ENCODE peak calls at places on chromosomes 6 and 20, in seven cellular contexts. N is HCT116, P is HepG2, E is GM12878, J is SK-N-SH, R is H1, L is K562. Z is an unnamed sample.

GRCh38 chr20:64070244-64070993 is 7.4 kb downstream of the TCEA2 start:
- DNase-seq in P (no peak), J (no peak), L (no peak), E (no peak), R (no peak), N (no peak), Z (no peak)

GRCh38 chr20:63536241-63536977 is 767 bp downstream of the PTK6 start:
- DNase-seq in L (no peak), P (no peak), R (no peak), J (peak; percentile 92), N (no peak), E (no peak), Z (no peak)

GRCh38 chr6:15595461-15596173 is 67.2 kb downstream of the DTNBP1 start:
- DNase-seq in P (no peak), E (no peak), J (no peak), L (no peak), N (no peak), R (no peak), Z (no peak)

GRCh38 chr6:37171141-37171969 is 1.4 kb downstream of the PIM1 start:
- DNase-seq in R (no peak), P (no peak), N (no peak), L (peak; percentile 73), J (peak; percentile 46), E (no peak), Z (no peak)

GRCh38 chr6:100378576-100378975 is 86.1 kb downstream of the SIM1 start:
- DNase-seq in R (no peak), N (no peak), E (no peak), P (no peak), L (no peak), J (no peak), Z (no peak)

GRCh38 chr6:143744593-143745151 is 66.9 kb downstream of the PHACTR2 start:
- DNase-seq in N (peak; percentile 10), E (no peak), R (no peak), J (no peak), L (no peak), P (peak; percentile 85), Z (no peak)

GRCh38 chr6:78615430-78615904 is 251.9 kb upstream of the IRAK1BP1 start:
- DNase-seq in R (no peak), P (no peak), E (peak; percentile 33), J (no peak), L (no peak), N (no peak), Z (no peak)

GRCh38 chr6:154478691-154479090 is 31.8 kb downstream of the CNKSR3 start:
- DNase-seq in R (no peak), P (no peak), J (no peak), N (no peak), E (no peak), L (no peak), Z (no peak)

GRCh38 chr20:2619337-2619736 is 33.1 kb upstream of the NOP56 start:
- DNase-seq in R (no peak), L (no peak), J (no peak), E (no peak), N (no peak), P (no peak), Z (no peak)

GRCh38 chr20:57618091-57618765 is 2.0 kb downstream of the ZBP1 start:
- DNase-seq in E (no peak), J (no peak), L (no peak), P (no peak), N (peak; percentile 57), R (no peak), Z (no peak)

GRCh38 chr6:154371337-154371736 is 14.7 kb upstream of the IPCEF1 start:
- DNase-seq in L (no peak), J (no peak), P (no peak), R (no peak), N (no peak), E (no peak), Z (no peak)

GRCh38 chr6:125004198-125004597 is 42.0 kb downstream of the RNF217 start:
- DNase-seq in L (peak; percentile 77), R (no peak), J (no peak), E (no peak), N (no peak), P (no peak), Z (no peak)

GRCh38 chr6:34146021-34146782 is at the start of gene GRM4:
- DNase-seq in P (no peak), R (no peak), J (no peak), L (no peak), N (no peak), E (no peak), Z (no peak)

GRCh38 chr6:34143884-34144580 is 1.9 kb downstream of the GRM4 start:
- DNase-seq in L (peak; percentile 75), P (peak; percentile 24), N (no peak), E (no peak), R (no peak), J (peak; percentile 85), Z (peak; percentile 72)

GRCh38 chr6:34143196-34143883 is 2.5 kb downstream of the GRM4 start:
- DNase-seq in E (no peak), R (no peak), P (no peak), L (no peak), J (no peak), N (no peak), Z (no peak)

GRCh38 chr6:34145161-34146020 is 496 bp downstream of the GRM4 start:
- DNase-seq in R (no peak), N (no peak), L (peak; percentile 21), J (peak; percentile 78), P (no peak), E (no peak), Z (no peak)

GRCh38 chr6:34144581-34145160 is 1.2 kb downstream of the GRM4 start:
- DNase-seq in J (no peak), E (no peak), P (no peak), L (no peak), N (no peak), R (no peak), Z (no peak)
- H3K4me3 ChIP-seq in J (peak overlapping the region; percentile 42), E (no peak overlapping the region), P (peak overlapping the region; percentile 49), L (no peak overlapping the region), N (peak overlapping the region; percentile 13), R (peak overlapping the region; percentile 66), Z (peak overlapping the region; percentile 65)

GRCh38 chr6:83432626-83433025 is 1.8 kb upstream of the ME1 start:
- DNase-seq in P (no peak), R (no peak), E (no peak), J (no peak), N (no peak), L (no peak), Z (no peak)

GRCh38 chr6:83429269-83429668 is 1.6 kb downstream of the ME1 start:
- DNase-seq in J (no peak), R (no peak), E (no peak), L (no peak), N (no peak), P (no peak), Z (no peak)

GRCh38 chr6:83431545-83432165 is 804 bp upstream of the ME1 start:
- DNase-seq in J (no peak), L (peak; percentile 50), P (no peak), R (no peak), N (peak; percentile 44), E (no peak), Z (no peak)

GRCh38 chr6:83429857-83430605 is 820 bp downstream of the ME1 start:
- DNase-seq in J (peak; percentile 50), L (peak; percentile 58), N (peak; percentile 46), P (no peak), R (no peak), E (no peak), Z (no peak)

DNA sequence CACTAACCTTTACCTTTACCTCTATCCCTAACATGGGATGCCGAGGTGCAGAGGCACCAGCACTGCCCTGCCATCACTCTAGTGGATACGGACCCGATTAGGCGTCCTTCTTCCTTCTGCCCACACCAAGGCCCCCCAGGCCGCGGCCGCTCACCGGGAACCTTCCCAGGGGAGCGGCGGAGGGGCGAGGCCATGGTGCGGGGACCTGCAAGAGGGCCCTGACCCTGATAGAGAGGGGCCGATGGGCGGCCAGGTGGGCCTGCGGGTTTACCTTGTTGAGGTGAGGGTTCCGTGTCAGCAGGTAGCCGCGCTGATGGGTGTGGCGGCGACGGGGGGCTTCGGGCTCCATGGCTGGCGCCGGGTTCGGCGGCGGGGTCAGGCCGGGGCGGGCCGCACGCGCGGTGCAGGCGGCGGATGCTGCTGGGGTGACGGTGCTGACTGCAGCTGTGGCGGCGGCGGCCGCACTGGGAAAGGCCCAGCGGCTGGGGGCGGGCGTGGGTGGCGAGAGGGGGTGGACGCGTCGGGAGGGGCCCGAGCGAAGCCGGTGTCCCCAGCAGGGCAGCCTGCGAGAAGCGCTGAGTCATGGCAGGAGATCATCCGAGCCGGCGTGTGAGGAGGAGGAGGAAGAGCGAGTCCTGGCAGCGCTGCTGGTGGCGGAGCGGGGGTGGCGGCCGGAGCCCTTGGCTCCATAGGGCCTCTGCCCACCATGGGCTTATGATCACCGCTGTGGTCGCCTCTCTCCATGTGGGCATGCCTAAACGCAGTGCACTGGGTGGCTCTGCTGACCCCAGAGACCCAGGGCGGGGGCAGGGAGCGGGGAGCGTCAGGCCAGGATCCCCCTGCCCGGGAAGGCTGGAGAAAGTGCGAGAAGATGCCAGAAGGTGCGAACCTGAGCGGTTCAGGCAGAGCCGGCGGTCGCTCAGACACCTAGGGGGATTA is at the start of gene ME1:
- DNase-seq in L (peak; percentile 95), J (peak; percentile 90), P (no peak), R (peak; percentile 36), E (peak; percentile 52), N (peak; percentile 38), Z (no peak)
- TF ChIP-seq YY1 in L (peak; percentile 74), J (no peak), P (no peak), R (peak; percentile 41), E (no peak), N (peak; percentile 29), Z (no peak)

GRCh38 chr6:18147160-18147559 is 7.7 kb downstream of the TPMT start:
- DNase-seq in L (no peak), P (peak; percentile 58), E (no peak), R (no peak), N (no peak), J (no peak), Z (no peak)

GRCh38 chr6:18148304-18149025 is 6.4 kb downstream of the TPMT start:
- DNase-seq in J (no peak), P (no peak), R (no peak), E (no peak), L (peak; percentile 57), N (peak; percentile 35), Z (no peak)

GRCh38 chr6:18151801-18152200 is 3.1 kb downstream of the TPMT start:
- DNase-seq in L (no peak), R (no peak), J (no peak), E (no peak), N (no peak), P (no peak), Z (no peak)

GRCh38 chr6:18142591-18142861 is 12.4 kb downstream of the TPMT start:
- DNase-seq in N (no peak), L (no peak), P (no peak), R (no peak), E (no peak), J (no peak), Z (no peak)

GRCh38 chr6:18147616-18148015 is 7.3 kb downstream of the TPMT start:
- DNase-seq in E (no peak), P (no peak), N (no peak), J (no peak), L (no peak), R (no peak), Z (no peak)
- H3K9ac ChIP-seq in E (no peak overlapping the region), P (no peak overlapping the region), N (no peak overlapping the region), J (peak overlapping the region; percentile 17), L (no peak overlapping the region), R (no peak overlapping the region), Z (no peak overlapping the region)

DNA sequence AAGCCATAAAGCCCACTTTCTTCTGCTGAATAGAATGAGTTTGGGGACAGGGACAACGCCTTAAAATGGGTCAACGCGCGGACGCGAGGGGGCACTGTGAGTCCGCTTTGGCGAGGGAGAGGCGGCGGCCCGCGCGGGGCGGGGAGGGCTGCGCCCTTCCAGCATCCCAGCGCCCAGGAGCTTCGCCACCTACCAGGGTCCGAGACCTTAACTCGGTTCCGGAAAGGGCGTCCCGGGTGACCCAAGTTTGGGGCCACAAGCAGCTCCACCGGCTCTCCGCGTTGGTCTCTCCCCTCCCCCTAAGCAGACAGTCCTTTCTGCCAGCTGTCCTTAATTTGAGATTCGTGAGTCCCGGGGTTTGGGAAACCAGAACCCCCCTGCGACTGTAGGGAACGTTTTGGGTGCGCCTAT is 1.8 kb upstream of the SAMD5 start:
- DNase-seq in J (peak; percentile 75), E (no peak), R (no peak), P (peak; percentile 38), N (no peak), L (peak; percentile 87), Z (no peak)
- H3K4me3 ChIP-seq in J (peak overlapping the region; percentile 14), E (no peak overlapping the region), R (peak overlapping the region; percentile 64), P (peak overlapping the region; percentile 69), N (peak overlapping the region; percentile 72), L (no peak overlapping the region), Z (peak overlapping the region; percentile 55)